ENCODE peak calls at places on chromosomes 5 and 9, in seven cellular contexts. S, N, G, F, V, L and I are unnamed samples.

GRCh38 chr9:99326112-99326916 is 104.2 kb downstream of the SEC61B start:
- DNase-seq in G (no peak), F (no peak), S (peak; percentile 28), L (peak; percentile 23), V (peak; percentile 39), N (no peak), I (peak; percentile 16)

GRCh38 chr9:38388283-38389223 is 3.9 kb upstream of the ALDH1B1 start:
- DNase-seq in V (no peak), F (no peak), L (no peak), N (no peak), G (peak; percentile 49), S (peak; percentile 63), I (no peak)

GRCh38 chr5:129749101-129749500 is 1.2 kb downstream of the MINAR2 start:
- DNase-seq in N (no peak), S (no peak), V (no peak), L (no peak), F (no peak), G (peak; percentile 18), I (no peak)

GRCh38 chr5:140358738-140359310 is 1.2 kb upstream of the SLC4A9 start:
- DNase-seq in F (no peak), N (peak; percentile 54), S (peak; percentile 51), V (peak; percentile 72), L (peak; percentile 57), G (peak; percentile 63), I (peak; percentile 89)

GRCh38 chr5:89981871-89982773 is 427.4 kb downstream of the CETN3 start:
- DNase-seq in F (no peak), V (no peak), N (no peak), G (peak; percentile 41), S (no peak), L (no peak), I (no peak)

GRCh38 chr5:135214897-135215616 is 181.0 kb upstream of the PITX1 start:
- DNase-seq in F (peak; percentile 13), G (peak; percentile 73), V (peak; percentile 10), S (peak; percentile 60), N (no peak), L (peak; percentile 20), I (no peak)

GRCh38 chr5:41214199-41214598 is 867 bp upstream of the C6 start:
- DNase-seq in G (no peak), N (no peak), S (no peak), L (no peak), V (no peak), F (no peak), I (no peak)

GRCh38 chr9:13278368-13279246 is 885 bp downstream of the MPDZ start:
- DNase-seq in V (peak; percentile 64), G (peak; percentile 81), S (peak; percentile 74), L (peak; percentile 62), N (peak; percentile 57), F (peak; percentile 68), I (peak; percentile 70)

GRCh38 chr5:134248271-134248670 is 22.4 kb upstream of the PPP2CA start:
- DNase-seq in G (no peak), F (no peak), L (peak; percentile 3), V (no peak), S (peak; percentile 17), N (no peak), I (no peak)

GRCh38 chr5:103941554-103941953 is 379.0 kb upstream of the NUDT12 start:
- DNase-seq in F (no peak), V (no peak), N (no peak), S (no peak), G (no peak), L (no peak), I (no peak)

GRCh38 chr9:130497139-130497538 is 52.4 kb downstream of the ASS1 start:
- DNase-seq in V (no peak), F (no peak), G (no peak), L (no peak), S (no peak), N (no peak), I (no peak)

GRCh38 chr9:28678097-28678496 is 1104.8 kb upstream of the C9orf72 start:
- DNase-seq in L (no peak), S (no peak), G (no peak), F (no peak), N (no peak), V (no peak), I (peak; percentile 53)

GRCh38 chr5:124252751-124253146 is 493.7 kb downstream of the ZNF608 start:
- DNase-seq in N (no peak), S (no peak), F (no peak), V (no peak), G (no peak), L (no peak), I (no peak)

GRCh38 chr5:131366428-131366827 is 102.6 kb downstream of the CDC42SE2 start:
- DNase-seq in N (no peak), F (no peak), L (peak; percentile 37), G (no peak), V (no peak), S (peak; percentile 19), I (no peak)

GRCh38 chr5:130198927-130199326 is 294.7 kb downstream of the CHSY3 start:
- DNase-seq in G (peak; percentile 27), F (no peak), L (peak; percentile 65), S (no peak), V (peak; percentile 57), N (no peak), I (peak; percentile 79)

GRCh38 chr5:134585966-134586365 is 46.7 kb downstream of the SAR1B start:
- DNase-seq in S (no peak), N (no peak), L (no peak), V (peak; percentile 21), G (no peak), F (no peak), I (no peak)

GRCh38 chr9:84851935-84852585 is 182.5 kb downstream of the NTRK2 start:
- DNase-seq in G (peak; percentile 92), V (peak; percentile 81), S (peak; percentile 11), N (peak; percentile 65), L (peak; percentile 95), F (no peak), I (peak; percentile 97)

GRCh38 chr5:142152383-142152730 is 43.8 kb downstream of the NDFIP1 start:
- DNase-seq in L (no peak), F (no peak), S (peak; percentile 40), N (no peak), V (no peak), G (peak; percentile 56), I (peak; percentile 96)

GRCh38 chr5:82307431-82307830 is 29.3 kb upstream of the RPS23 start:
- DNase-seq in S (no peak), L (no peak), F (no peak), N (no peak), G (peak; percentile 7), V (no peak), I (peak; percentile 48)

GRCh38 chr9:116998305-116998704 is 311.2 kb downstream of the TRIM32 start:
- DNase-seq in N (peak; percentile 54), F (no peak), V (no peak), L (peak; percentile 56), G (peak; percentile 55), S (peak; percentile 37), I (peak; percentile 65)

DNA sequence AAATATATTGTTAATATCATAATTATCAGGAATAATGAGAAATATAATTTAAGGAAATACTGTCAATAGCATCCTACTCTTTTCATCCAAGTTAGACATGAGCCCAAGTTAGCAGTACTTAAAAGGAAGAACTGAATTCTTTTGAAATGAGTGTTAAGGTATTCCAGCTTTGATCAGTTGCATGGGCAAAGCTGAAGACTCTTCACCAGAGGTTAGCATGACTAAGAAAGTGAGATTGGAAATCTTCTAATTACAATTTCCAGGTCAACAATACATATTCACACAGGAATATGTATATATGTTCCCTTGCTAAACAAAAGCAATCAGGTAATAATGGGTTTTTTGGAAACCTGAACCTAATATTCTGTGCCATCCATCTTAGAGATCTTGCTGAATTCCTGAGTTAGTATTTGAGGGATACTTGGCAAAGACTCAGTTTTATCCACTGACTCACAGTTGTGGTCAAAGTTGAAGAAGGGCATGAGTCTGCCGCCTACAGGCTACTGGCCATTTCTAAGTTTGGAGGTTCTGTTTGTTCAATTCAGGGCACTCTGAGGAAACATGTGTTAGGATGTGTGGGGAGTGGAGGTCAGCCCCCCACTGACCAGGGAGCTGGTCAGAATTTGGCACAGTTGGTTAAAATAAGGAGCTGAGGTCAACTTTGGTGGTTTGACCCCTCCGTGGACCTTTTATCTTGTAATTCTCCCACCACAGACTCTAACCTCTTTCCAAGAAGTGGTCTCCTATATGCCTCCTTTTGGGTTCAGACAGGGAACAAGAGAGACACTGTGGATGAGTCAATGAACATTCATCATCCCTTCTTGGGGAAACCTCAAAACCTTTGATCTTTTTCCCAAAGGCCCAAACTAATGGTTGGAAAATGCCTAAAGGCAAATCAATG is 118.3 kb downstream of the PIK3R1 start:
- DNase-seq in L (peak; percentile 15), F (no peak), N (no peak), V (no peak), S (peak; percentile 82), G (peak; percentile 82), I (no peak)
- H3K4ac ChIP-seq in L (no peak overlapping the region), F (no peak overlapping the region), N (no peak overlapping the region), V (no peak overlapping the region), S (peak overlapping the region; percentile 17), G (no peak overlapping the region), I (no peak overlapping the region)

DNA sequence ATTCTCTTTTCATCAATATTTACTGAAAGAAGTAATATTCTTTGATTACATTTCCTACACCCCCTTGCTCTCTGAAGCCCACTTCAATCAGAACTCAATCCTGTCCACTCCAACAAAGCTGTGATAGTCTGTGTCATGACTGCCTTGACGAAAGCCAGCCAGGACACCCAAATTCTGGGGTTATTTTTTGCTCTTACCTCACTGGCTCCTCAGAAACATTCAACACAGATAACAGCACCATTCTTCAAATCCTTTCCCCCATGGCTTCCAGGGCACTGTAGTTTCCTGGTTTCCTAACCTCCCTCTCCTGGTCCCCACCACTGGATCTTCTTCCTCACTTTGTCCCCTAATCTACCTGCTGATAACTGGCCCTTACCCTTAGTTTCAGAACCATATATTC is 106.1 kb upstream of the FER start:
- DNase-seq in G (no peak), S (no peak), L (no peak), N (no peak), V (no peak), F (no peak), I (peak; percentile 50)
- H3K4me1 ChIP-seq in G (peaks cover 2% of the 10 kb centered on the region), S (peaks cover 2% of the 10 kb centered on the region), L (peaks cover 10% of the 10 kb centered on the region), N (peaks cover 5% of the 10 kb centered on the region), V (peaks cover 3% of the 10 kb centered on the region), F (peaks cover 6% of the 10 kb centered on the region), I (peaks cover 10% of the 10 kb centered on the region)

GRCh38 chr5:159385529-159385928 is 55.2 kb upstream of the IL12B start:
- DNase-seq in F (no peak), L (no peak), N (no peak), S (no peak), V (no peak), G (no peak), I (no peak)
- H3K4ac ChIP-seq in F (no peak overlapping the region), L (no peak overlapping the region), N (no peak overlapping the region), S (no peak overlapping the region), V (no peak overlapping the region), G (no peak overlapping the region), I (no peak overlapping the region)

DNA sequence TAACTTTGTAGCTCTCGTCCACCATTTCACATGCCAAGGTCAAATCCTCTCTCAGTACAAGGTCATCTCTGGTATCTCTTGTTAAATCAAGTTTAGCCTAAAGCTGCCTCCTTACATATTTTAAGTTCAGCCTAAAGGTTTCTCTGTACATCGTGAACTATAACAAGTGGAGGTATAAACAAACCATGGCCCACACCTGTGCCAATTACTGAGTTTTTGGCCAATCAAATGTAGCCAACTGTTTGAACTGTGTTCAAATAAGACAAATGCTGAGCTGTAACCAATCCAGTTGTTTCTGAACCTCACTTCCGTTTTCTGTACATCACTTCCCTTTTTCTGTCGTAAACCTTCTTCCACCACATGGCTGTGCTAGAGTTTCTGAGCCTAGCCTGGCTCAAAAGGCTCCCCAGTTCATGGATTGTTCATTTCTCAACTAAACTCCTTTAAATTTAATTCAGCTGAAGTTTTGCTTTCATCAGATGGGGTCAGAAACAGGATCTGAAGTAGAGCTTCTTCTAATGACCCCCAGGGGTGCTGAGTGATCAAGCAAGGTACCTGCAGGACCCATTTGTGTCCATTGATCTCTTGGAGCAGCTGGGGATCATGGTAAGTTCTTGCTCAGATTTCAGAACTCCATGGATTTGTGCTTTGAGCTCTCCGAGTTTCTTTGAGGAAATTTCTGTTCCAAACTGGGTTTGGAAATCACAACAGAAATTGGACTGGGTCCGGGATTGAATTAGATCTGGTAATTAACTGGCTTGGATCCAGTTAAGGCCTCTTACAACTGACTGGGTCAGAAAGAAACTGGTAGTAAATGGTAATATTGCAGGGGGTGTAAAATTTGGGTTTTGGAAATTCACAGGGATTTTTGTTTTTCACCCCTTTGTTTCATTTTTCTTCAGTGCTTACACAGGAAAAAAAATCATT is 11.0 kb upstream of the NANS start:
- DNase-seq in L (peak; percentile 13), N (no peak), S (no peak), G (no peak), V (no peak), F (no peak), I (no peak)
- H3K4me1 ChIP-seq in L (no peaks in the 10 kb centered on the region), N (no peaks in the 10 kb centered on the region), S (no peaks in the 10 kb centered on the region), G (no peaks in the 10 kb centered on the region), V (no peaks in the 10 kb centered on the region), F (no peaks in the 10 kb centered on the region), I (no peaks in the 10 kb centered on the region)